ENCODE peak calls at places on chromosomes 3 and 15, in six cellular contexts. I is IMR-90; Y is activated CD8-positive, alpha-beta T cell treated with anti-CD3 and anti-CD28 coated beads for 36 hours; S is HFF-Myc; O is coronary artery; E is transverse colon. U is an unnamed sample.

GRCh38 chr3:95235916-95236315 is 1173.1 kb downstream of the NSUN3 start:
- DNase-seq in O (no peak), I (no peak), S (no peak), Y (no peak), E (no peak), U (no peak)

GRCh38 chr3:47120138-47120537 is 43.8 kb downstream of the SETD2 start:
- DNase-seq in Y (no peak), E (no peak), O (no peak), I (no peak), S (no peak), U (no peak)

GRCh38 chr3:1953519-1953918 is 145.1 kb upstream of the CNTN4 start:
- DNase-seq in S (no peak), Y (no peak), E (no peak), O (no peak), I (no peak), U (no peak)

GRCh38 chr15:69855601-69856000 is 242.1 kb downstream of the TLE3 start:
- DNase-seq in Y (no peak), E (no peak), I (no peak), S (no peak), O (no peak), U (no peak)

GRCh38 chr3:5330152-5330810 is 142.8 kb downstream of the EDEM1 start:
- DNase-seq in I (peak), Y (peak), E (no peak), S (no peak), O (no peak), U (no peak)

GRCh38 chr3:47685037-47685436 is 96.7 kb downstream of the SMARCC1 start:
- DNase-seq in O (no peak), I (peak), Y (no peak), S (no peak), E (no peak), U (no peak)

GRCh38 chr3:191484461-191484860 is 23.5 kb downstream of the PYDC2 start:
- DNase-seq in I (no peak), Y (no peak), S (no peak), E (no peak), O (no peak), U (no peak)

GRCh38 chr3:32870373-32871091 is 52.7 kb downstream of the TRIM71 start:
- DNase-seq in E (no peak), I (no peak), S (no peak), Y (no peak), O (no peak), U (no peak)

GRCh38 chr3:113685956-113686721 is 10.3 kb downstream of the USF3 start:
- DNase-seq in I (peak), S (no peak), O (no peak), E (no peak), Y (no peak), U (no peak)

GRCh38 chr3:194204036-194204792 is 68.3 kb downstream of the HES1 start:
- DNase-seq in Y (peak), S (no peak), O (no peak), E (no peak), I (no peak), U (peak)

GRCh38 chr3:194326192-194327029 is 24.7 kb downstream of the CPN2 start:
- DNase-seq in I (no peak), E (no peak), O (no peak), Y (no peak), S (no peak), U (peak)

GRCh38 chr3:111709645-111710044 is 114.5 kb upstream of the ZBED2 start:
- DNase-seq in S (no peak), O (no peak), E (no peak), Y (no peak), I (no peak), U (no peak)

GRCh38 chr3:126350502-126351085 is 6.6 kb downstream of the KLF15 start:
- DNase-seq in S (no peak), Y (no peak), E (peak), I (no peak), O (peak), U (no peak)

GRCh38 chr15:34437687-34438086 is at the start of gene GOLGA8A:
- DNase-seq in S (peak), O (no peak), I (peak), Y (peak), E (peak), U (peak)

GRCh38 chr3:27591811-27592210 is 107.6 kb upstream of the SLC4A7 start:
- DNase-seq in S (no peak), I (no peak), E (no peak), O (no peak), Y (peak), U (peak)

GRCh38 chr3:72665701-72666443 is 182.4 kb downstream of the SHQ1 start:
- DNase-seq in S (no peak), Y (peak), E (peak), I (no peak), O (no peak), U (peak)

GRCh38 chr3:127479449-127479848 is 111.1 kb downstream of the TPRA1 start:
- DNase-seq in Y (no peak), I (no peak), O (no peak), S (no peak), E (no peak), U (no peak)

GRCh38 chr3:50807266-50807665 is 132.5 kb downstream of the DOCK3 start:
- DNase-seq in E (no peak), O (no peak), S (no peak), Y (no peak), I (no peak), U (no peak)

GRCh38 chr3:14429237-14429636 is 26.8 kb downstream of the SLC6A6 start:
- DNase-seq in E (no peak), Y (no peak), S (no peak), I (peak), O (no peak), U (no peak)

GRCh38 chr3:122010506-122010905 is 11.5 kb downstream of the ILDR1 start:
- DNase-seq in S (no peak), I (no peak), E (no peak), Y (no peak), O (no peak), U (no peak)

GRCh38 chr3:107064445-107065060 is 312.7 kb upstream of the CCDC54 start:
- DNase-seq in Y (peak), O (no peak), S (peak), E (peak), I (peak), U (peak)

GRCh38 chr3:48232734-48233133 is 8.2 kb upstream of the ZNF589 start:
- DNase-seq in Y (peak), O (peak), E (peak), S (peak), I (peak), U (peak)

GRCh38 chr15:54304321-54304720 is 326.1 kb downstream of the UNC13C start:
- DNase-seq in S (no peak), I (no peak), E (no peak), O (no peak), Y (no peak), U (no peak)

GRCh38 chr15:77630956-77631789 is 1.5 kb downstream of the LINGO1 start:
- DNase-seq in Y (no peak), O (no peak), E (peak), I (no peak), S (no peak), U (no peak)

GRCh38 chr3:175743733-175744400 is 884.7 kb downstream of the NAALADL2 start:
- DNase-seq in I (peak), Y (no peak), E (no peak), O (no peak), S (peak), U (no peak)

GRCh38 chr3:148372476-148372875 is 325.2 kb upstream of the AGTR1 start:
- DNase-seq in Y (no peak), I (no peak), S (no peak), E (no peak), O (no peak), U (no peak)

GRCh38 chr15:91855684-91856553 is 2.4 kb downstream of the SLCO3A1 start:
- DNase-seq in S (no peak), E (peak), Y (peak), I (no peak), O (no peak), U (no peak)

GRCh38 chr15:63856711-63857458 is 23.1 kb upstream of the HERC1 start:
- DNase-seq in E (no peak), Y (no peak), O (no peak), S (peak), I (peak), U (no peak)

GRCh38 chr3:98361289-98361688 is 7.6 kb downstream of the OR5K4 start:
- DNase-seq in S (no peak), I (no peak), O (no peak), E (no peak), Y (no peak), U (no peak)

GRCh38 chr3:98360681-98361080 is 7.0 kb downstream of the OR5K4 start:
- DNase-seq in I (no peak), Y (no peak), E (no peak), S (no peak), O (no peak), U (no peak)

GRCh38 chr3:98359250-98359649 is 5.6 kb downstream of the OR5K4 start:
- DNase-seq in I (no peak), O (no peak), S (no peak), E (no peak), Y (no peak), U (no peak)

DNA sequence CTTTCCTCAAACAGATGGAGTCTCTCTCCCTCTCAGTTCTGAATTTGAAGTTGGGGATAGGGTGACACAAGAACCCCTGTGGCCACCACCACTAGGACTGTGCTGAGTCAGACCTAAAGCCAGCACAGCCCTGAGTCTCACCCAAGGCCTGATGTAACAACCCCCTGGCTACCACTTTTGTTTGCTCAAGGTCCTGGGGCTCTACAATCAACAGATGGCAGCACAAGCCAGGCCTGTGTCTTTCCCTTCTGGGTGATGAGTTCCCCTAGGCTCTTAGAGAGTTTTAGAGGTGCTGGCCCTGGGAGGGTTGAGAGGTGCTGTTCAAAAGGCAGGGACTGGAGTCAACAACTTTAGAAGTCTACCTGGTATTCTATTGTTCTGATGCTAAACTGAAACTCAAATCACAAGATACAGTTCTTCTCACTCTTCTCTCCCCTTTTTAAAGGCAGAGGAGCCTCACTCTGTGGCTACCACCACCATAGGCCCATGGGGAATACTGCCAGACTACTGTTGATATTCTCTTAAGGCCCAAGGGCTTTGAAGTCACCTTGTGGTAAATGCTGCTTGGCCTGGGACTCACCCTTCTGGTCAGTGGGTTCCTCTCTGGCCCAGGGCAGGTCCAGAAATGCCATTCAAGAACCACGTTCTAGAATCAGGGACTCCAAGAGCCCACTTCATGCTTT is 6.5 kb downstream of the OR5K4 start:
- DNase-seq in E (no peak), Y (peak), O (no peak), S (no peak), I (no peak), U (no peak)
- TF ChIP-seq CTCF in E (no peak), Y (no peak), O (no peak), S (no peak), I (no peak), U (no peak)

GRCh38 chr3:12044860-12045259 is 40.7 kb downstream of the SYN2 start:
- DNase-seq in S (no peak), O (no peak), E (no peak), I (no peak), Y (no peak), U (no peak)
- TF ChIP-seq CTCF in S (no peak), O (no peak), E (no peak), I (no peak), Y (no peak), U (no peak)

GRCh38 chr3:10742031-10742671 is 73.9 kb upstream of the SLC6A11 start:
- DNase-seq in I (no peak), E (no peak), S (no peak), Y (no peak), O (peak), U (no peak)

GRCh38 chr3:10743366-10744097 is 72.5 kb upstream of the SLC6A11 start:
- DNase-seq in Y (no peak), O (peak), I (no peak), E (no peak), S (no peak), U (no peak)

GRCh38 chr3:10745392-10745791 is 70.6 kb upstream of the SLC6A11 start:
- DNase-seq in Y (no peak), S (no peak), E (no peak), O (no peak), I (no peak), U (no peak)

GRCh38 chr3:10746001-10746400 is 70.0 kb upstream of the SLC6A11 start:
- DNase-seq in E (no peak), I (no peak), O (no peak), Y (no peak), S (no peak), U (no peak)

DNA sequence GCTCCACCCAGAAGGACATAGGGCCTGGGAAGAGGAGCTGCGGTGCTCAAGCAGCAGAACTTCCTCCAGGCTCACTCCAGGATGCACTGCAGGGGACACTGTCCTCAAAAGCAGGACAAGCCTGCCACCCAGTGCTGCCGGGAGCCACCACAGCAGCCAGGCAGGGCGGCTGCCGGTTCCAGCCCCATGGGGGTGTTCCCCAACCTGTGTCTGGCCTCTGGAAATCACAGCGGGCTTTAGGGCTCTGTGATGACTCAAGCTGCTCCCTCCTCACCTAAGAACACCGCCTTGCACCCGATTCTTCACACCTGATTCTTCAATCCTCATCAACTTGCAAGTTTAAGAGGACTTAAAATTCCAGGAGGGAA is 71.9 kb upstream of the SLC6A11 start:
- DNase-seq in O (no peak), I (no peak), E (no peak), Y (peak), S (no peak), U (no peak)
- TF ChIP-seq CTCF in O (no peak), I (peak), E (no peak), Y (no peak), S (no peak), U (no peak)

DNA sequence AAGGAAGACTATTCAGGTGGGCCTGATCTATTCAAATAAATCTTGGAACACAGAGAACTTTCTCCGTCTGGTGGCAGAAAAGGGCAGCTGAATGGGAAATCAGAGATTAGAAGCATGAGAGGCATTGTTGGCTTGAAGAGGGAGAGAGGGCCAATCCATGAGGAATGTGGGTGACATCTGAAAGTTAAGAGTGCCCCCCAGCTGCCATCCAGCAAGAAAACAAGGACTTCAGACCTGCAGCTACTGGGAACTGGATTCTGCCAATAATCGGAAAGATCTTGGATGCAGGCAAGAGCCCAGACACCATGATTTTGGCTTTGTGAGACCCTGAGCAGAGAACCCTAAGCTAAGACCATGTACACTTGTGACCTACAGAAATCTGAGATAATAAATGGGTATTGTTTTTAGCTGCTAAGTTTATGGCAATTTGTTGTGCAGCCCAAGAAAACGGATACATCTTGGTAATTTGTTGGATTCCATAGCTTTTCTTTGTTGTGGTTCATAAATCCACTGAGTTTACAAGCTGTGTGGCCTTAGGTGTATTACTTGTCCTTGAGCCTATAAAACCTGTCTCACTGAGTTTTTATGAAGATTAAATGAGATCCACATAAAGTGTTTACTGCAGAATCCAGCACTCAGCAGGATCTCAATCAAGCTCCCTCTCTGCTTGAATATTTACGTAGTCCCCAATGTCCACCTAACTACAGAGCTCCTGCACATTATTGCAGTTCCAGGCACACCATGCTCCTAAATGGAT is 82.1 kb upstream of the PRTG start:
- DNase-seq in Y (no peak), I (no peak), S (no peak), O (no peak), E (no peak), U (no peak)
- TF ChIP-seq CTCF in Y (no peak), I (no peak), S (no peak), O (no peak), E (no peak), U (no peak)

GRCh38 chr15:61106044-61106834 is 122.9 kb downstream of the RORA start:
- DNase-seq in E (no peak), S (no peak), I (no peak), Y (no peak), O (no peak), U (peak)
- TF ChIP-seq CTCF in E (no peak), S (no peak), I (no peak), Y (no peak), O (no peak), U (no peak)

GRCh38 chr15:45573961-45574629 is 13.1 kb upstream of the BLOC1S6 start:
- DNase-seq in S (no peak), O (no peak), Y (peak), E (peak), I (no peak), U (no peak)
- TF ChIP-seq CTCF in S (peak), O (no peak), Y (no peak), E (peak), I (peak), U (peak)

GRCh38 chr15:90192961-90193786 is 8.0 kb upstream of the SEMA4B start:
- DNase-seq in Y (peak), E (no peak), S (no peak), I (peak), O (no peak), U (no peak)

GRCh38 chr15:90191344-90191687 is 9.8 kb upstream of the SEMA4B start:
- DNase-seq in O (no peak), S (no peak), I (no peak), Y (no peak), E (no peak), U (no peak)

GRCh38 chr15:90189781-90190467 is 11.2 kb upstream of the SEMA4B start:
- DNase-seq in E (no peak), Y (no peak), S (no peak), O (no peak), I (no peak), U (no peak)

GRCh38 chr15:90190606-90191343 is 10.4 kb upstream of the SEMA4B start:
- DNase-seq in S (no peak), O (no peak), E (peak), Y (no peak), I (no peak), U (no peak)

GRCh38 chr15:90191795-90192494 is 9.2 kb upstream of the SEMA4B start:
- DNase-seq in O (no peak), S (no peak), Y (peak), I (no peak), E (peak), U (peak)
- TF ChIP-seq CTCF in O (no peak), S (no peak), Y (no peak), I (no peak), E (no peak), U (peak)

U was measured in GM13977.